ENCODE peak calls at places on chromosomes 7 and 10, in four cellular contexts. E, D, F and X are unnamed samples.

GRCh38 chr7:97079300-97079699 is 38.2 kb upstream of the SDHAF3 start:
- DNase-seq in E (no peak), D (no peak), F (no peak), X (no peak)

GRCh38 chr10:77111611-77112550 is 525.7 kb downstream of the KCNMA1 start:
- DNase-seq in E (no peak), D (no peak), F (peak), X (peak)

GRCh38 chr7:46682841-46683624 is 762.0 kb upstream of the IGFBP3 start:
- DNase-seq in E (no peak), D (no peak), F (no peak), X (peak)

GRCh38 chr10:123478112-123478511 is 188.0 kb upstream of the GPR26 start:
- DNase-seq in E (no peak), D (no peak), F (no peak), X (no peak)

GRCh38 chr10:45282061-45282460 is 33.3 kb downstream of the OR13A1 start:
- DNase-seq in E (no peak), D (no peak), F (no peak), X (no peak)

GRCh38 chr10:19828278-19829049 is 12.2 kb downstream of the PLXDC2 start:
- DNase-seq in E (no peak), D (no peak), F (no peak), X (no peak)

GRCh38 chr10:87782721-87783120 is 35.3 kb downstream of the ATAD1 start:
- DNase-seq in E (no peak), D (no peak), F (no peak), X (no peak)

GRCh38 chr7:117673839-117674238 is 194.0 kb downstream of the CFTR start:
- DNase-seq in E (no peak), D (no peak), F (peak), X (peak)

GRCh38 chr10:78777466-78778256 is 291.1 kb upstream of the ZMIZ1 start:
- DNase-seq in E (peak), D (peak), F (peak), X (peak)

GRCh38 chr7:85947767-85948166 is 695.9 kb upstream of the GRM3 start:
- DNase-seq in E (no peak), D (no peak), F (no peak), X (no peak)

GRCh38 chr7:16080131-16080530 is 341.2 kb downstream of the CRPPA start:
- DNase-seq in E (no peak), D (no peak), F (no peak), X (no peak)

GRCh38 chr10:95069286-95069685 is at the start of gene CYP2C8:
- DNase-seq in E (no peak), D (no peak), F (no peak), X (no peak)

GRCh38 chr10:117461766-117462423 is 80.7 kb upstream of the EMX2 start:
- DNase-seq in E (peak), D (no peak), F (peak), X (no peak)

GRCh38 chr7:28020302-28020940 is 160.2 kb downstream of the JAZF1 start:
- DNase-seq in E (peak), D (no peak), F (peak), X (peak)

GRCh38 chr7:40299097-40299496 is 164.3 kb downstream of the SUGCT start:
- DNase-seq in E (no peak), D (no peak), F (peak), X (no peak)

GRCh38 chr10:29057712-29058426 is 231.0 kb upstream of the LYZL1 start:
- DNase-seq in E (no peak), D (no peak), F (no peak), X (no peak)

GRCh38 chr7:28301148-28301641 is 111.1 kb upstream of the CREB5 start:
- DNase-seq in E (no peak), D (no peak), F (no peak), X (peak)

GRCh38 chr7:67854236-67854635 is 857.6 kb downstream of the TYW1 start:
- DNase-seq in E (no peak), D (no peak), F (peak), X (no peak)

GRCh38 chr7:101559586-101559985 is 69.5 kb downstream of the MYL10 start:
- DNase-seq in E (peak), D (peak), F (no peak), X (no peak)

GRCh38 chr10:90592903-90593302 is 264.9 kb downstream of the HTR7 start:
- DNase-seq in E (peak), D (no peak), F (peak), X (peak)
- TF ChIP-seq CTCF in E (peak), D (no peak), F (peak), X (peak)

GRCh38 chr7:30027065-30027456 is 559 bp upstream of the FKBP14 start:
- DNase-seq in E (no peak), D (no peak), F (peak), X (peak)

GRCh38 chr7:30022991-30023390 is 3.5 kb downstream of the FKBP14 start:
- DNase-seq in E (no peak), D (no peak), F (no peak), X (no peak)

GRCh38 chr7:30026229-30027064 is at the start of gene FKBP14:
- DNase-seq in E (peak), D (peak), F (peak), X (peak)

GRCh38 chr7:30020535-30020934 is 6.0 kb downstream of the FKBP14 start:
- DNase-seq in E (no peak), D (no peak), F (no peak), X (no peak)

GRCh38 chr7:30023524-30023923 is 3.0 kb downstream of the FKBP14 start:
- DNase-seq in E (no peak), D (no peak), F (no peak), X (no peak)
- H3K4me3 ChIP-seq in E (no peak), D (no peak), F (no peak), X (no peak)

GRCh38 chr10:12367272-12367671 is 17.9 kb downstream of the CAMK1D start:
- DNase-seq in E (no peak), D (no peak), F (no peak), X (no peak)
- TF ChIP-seq CTCF in E (no peak), D (no peak), F (no peak), X (no peak)

GRCh38 chr10:127553431-127553830 is 4.3 kb downstream of the NPS start:
- DNase-seq in E (no peak), D (no peak), F (no peak), X (no peak)

GRCh38 chr10:127552446-127552845 is 3.3 kb downstream of the NPS start:
- DNase-seq in E (no peak), D (no peak), F (no peak), X (no peak)

GRCh38 chr10:127549009-127549408 is at the start of gene NPS:
- DNase-seq in E (no peak), D (no peak), F (no peak), X (no peak)

GRCh38 chr10:127547997-127548396 is 1.1 kb upstream of the NPS start:
- DNase-seq in E (no peak), D (no peak), F (no peak), X (no peak)

DNA sequence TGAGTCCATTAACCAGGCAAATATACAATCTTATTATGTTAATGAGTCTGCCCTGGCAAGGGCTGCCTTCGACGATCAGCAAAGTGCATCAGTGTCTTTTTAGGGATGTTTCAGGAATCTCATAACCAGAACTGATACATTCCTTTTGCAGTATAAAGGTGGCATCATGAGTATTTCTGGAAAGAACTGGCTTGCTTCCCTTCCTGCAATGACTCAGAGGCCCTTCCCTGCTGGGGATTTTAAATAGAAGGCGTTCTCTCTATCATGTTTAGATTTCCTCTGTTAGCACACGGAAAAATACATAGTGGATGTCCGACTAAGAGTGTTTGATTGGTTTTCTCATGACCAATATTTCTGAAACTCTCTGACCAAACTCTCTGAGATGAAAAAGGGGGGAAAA is 1.8 kb downstream of the NPS start:
- DNase-seq in E (no peak), D (no peak), F (no peak), X (no peak)
- H3K4me3 ChIP-seq in E (no peak), D (no peak), F (no peak), X (no peak)

DNA sequence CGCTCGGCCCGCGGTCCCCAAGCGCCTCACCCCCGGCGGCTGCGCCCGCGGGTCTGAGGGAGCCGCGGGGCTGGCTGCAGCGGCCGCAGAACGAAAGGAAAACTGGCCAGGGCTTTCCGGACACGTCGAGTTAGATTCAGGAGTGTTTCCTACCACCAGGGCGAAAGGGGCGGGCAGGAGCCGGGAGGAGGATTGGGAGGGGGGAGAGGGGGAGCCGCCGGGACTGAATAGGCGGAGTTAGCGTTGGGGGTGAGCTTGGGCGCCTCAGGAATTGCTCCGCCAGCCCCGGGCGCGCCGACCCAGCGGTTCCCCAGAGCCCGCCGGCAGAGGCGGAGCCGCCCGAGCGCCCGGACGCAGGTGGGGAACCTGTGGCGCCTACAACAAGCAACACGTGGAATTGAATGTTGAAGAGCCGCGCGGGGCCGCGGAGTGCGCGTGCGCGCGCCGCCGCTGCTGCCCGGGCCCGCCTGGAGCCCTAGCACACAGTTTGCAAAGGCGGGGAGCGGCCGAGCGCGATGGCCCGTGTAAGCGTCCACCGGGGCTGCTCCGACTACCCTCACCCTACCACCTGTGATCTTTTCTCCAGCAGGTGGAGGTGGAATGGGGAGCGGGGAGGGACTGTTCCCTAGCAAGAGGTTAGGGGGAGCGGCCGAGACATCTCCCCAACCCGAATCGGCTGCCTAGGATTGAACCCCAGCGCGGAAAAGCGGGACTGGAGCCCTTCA is at the start of gene CADPS2:
- DNase-seq in E (peak), D (peak), F (peak), X (peak)
- TF ChIP-seq CTCF in E (peak), D (no peak), F (peak), X (peak)

DNA sequence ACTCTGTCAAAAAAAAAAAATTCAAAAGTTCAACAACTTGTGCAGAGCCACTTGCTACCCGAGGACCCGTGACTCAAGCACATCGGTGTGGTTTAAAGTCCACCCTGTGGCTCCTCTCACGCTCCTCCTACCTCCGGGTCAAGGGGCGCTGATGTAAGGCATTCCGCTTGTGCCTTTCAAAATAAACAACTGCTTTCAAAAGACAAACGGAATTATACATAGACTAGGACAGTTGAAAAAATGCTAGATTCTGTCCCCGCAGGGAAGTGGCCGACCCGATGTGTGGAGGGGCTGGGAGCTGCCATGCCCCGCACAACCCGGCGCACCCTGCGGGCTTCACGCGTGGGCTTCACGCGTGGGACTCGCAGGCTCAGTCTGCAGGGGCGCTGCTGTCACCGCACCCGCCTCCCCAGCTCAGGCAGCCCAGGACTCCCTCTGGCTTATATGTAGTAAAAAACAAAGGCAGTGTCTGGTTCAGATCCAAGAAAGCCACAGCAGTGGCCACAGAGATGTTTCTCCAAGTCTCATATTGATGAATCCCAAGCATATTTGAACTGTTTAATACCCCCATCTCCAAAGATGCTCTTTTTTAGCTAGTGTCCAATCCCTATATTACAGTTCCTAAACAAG is 239.7 kb upstream of the INHBA start:
- DNase-seq in E (no peak), D (no peak), F (peak), X (no peak)
- H3K4me3 ChIP-seq in E (peak), D (peak), F (no peak), X (no peak)

GRCh38 chr7:4792537-4793126 is 17.2 kb downstream of the AP5Z1 start:
- DNase-seq in E (no peak), D (no peak), F (no peak), X (no peak)
- TF ChIP-seq CTCF in E (no peak), D (no peak), F (no peak), X (no peak)

DNA sequence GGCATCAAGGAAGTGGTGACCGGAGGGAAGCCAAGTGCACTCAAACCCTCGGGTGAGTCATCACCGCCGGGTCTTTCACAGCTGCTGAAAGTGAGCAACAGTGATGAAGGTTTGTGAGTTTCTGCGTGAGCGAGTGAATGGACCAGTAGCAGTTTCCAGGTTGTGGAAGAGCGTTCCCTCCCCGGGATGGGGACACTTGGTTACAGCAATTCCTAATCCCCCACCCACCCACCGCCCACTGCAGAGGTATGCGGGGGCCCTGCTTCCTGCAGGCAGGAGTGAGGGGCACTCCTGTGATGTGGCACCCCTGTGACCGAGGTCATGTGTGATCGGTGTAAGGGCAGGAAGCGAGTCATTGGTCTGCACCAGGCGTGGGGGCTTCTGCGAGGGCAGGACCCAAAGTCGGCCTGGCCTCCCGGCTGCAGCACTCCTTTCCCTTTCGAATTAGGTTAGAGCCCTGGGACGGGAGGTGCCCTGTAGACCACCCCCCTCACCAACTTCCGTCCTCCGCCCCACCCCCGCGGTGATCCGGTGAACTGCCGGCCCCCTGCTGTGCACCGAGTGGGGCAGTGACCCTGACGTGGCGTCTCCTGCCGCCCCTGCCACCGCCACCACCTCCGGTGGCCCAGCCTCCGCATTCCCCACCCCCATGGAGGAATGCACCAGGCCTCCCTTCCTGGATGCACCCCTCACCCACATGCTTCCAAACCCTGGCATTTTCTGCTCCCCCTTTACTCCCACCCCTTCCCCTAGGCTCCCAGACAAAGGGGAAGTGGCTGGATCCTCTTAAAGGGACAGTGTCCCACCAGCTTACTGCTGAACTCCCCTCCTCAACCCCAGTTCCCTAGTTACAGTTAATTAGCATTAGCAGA is 10.9 kb downstream of the LIMK1 start:
- DNase-seq in E (peak), D (peak), F (peak), X (peak)
- H3K4me3 ChIP-seq in E (peak), D (peak), F (no peak), X (peak)

DNA sequence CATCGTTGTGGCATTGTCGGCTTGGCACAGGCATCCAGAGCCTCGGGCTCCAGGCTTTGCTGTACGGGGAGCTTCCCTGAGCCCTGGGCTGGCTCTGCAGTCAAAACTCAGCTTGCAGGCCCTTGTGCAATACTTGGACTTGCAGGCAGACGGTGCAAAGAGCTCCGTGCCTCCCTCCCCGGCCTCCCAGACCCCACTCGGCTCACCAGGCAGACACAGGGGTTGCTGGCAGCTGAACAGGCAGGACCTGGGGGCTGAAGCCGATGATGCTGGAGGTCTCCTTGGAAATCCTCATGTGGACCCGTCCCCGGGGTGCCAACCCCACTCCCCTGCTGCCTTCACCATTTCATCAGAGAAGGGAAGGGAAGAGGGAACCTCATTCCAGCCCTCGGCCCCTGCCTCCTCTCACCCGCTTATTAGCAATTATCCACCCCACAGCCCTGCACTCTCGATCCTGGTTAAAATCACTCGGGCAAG is 59.6 kb upstream of the GNA12 start:
- DNase-seq in E (no peak), D (no peak), F (no peak), X (no peak)
- TF ChIP-seq CTCF in E (no peak), D (no peak), F (no peak), X (no peak)